ENCODE peak calls at places on chromosomes 6 and 20, in five cellular contexts. One of them, this sample, is unnamed.
A peak's percentile ranks its signal among the peaks of the same experiment; 100 is the strongest.

GRCh38 chr20:51456511-51457280 is 85.8 kb downstream of the NFATC2 start:
- DNase-seq in right lobe of liver: peak; percentile 92
- DNase-seq in HS-27A: peak; percentile 98
- DNase-seq in brain microvascular endothelial cell: peak; percentile 94
- DNase-seq in mucosa of descending colon: peak; percentile 93
- DNase-seq in this sample: peak; percentile 95

GRCh38 chr6:2072450-2072849 is 173.0 kb downstream of the GMDS start:
- DNase-seq in HS-27A: no peak
- DNase-seq in right lobe of liver: no peak
- DNase-seq in brain microvascular endothelial cell: no peak
- DNase-seq in mucosa of descending colon: no peak
- DNase-seq in this sample: no peak

GRCh38 chr6:7169296-7169721 is 61.5 kb downstream of the RREB1 start:
- DNase-seq in mucosa of descending colon: no peak
- DNase-seq in brain microvascular endothelial cell: no peak
- DNase-seq in HS-27A: no peak
- DNase-seq in right lobe of liver: no peak
- DNase-seq in this sample: no peak

GRCh38 chr6:38459291-38459690 is 180.4 kb downstream of the BTBD9 start:
- DNase-seq in HS-27A: no peak
- DNase-seq in right lobe of liver: no peak
- DNase-seq in brain microvascular endothelial cell: peak; percentile 70
- DNase-seq in mucosa of descending colon: no peak
- DNase-seq in this sample: peak; percentile 12

GRCh38 chr6:136201735-136202134 is 48.4 kb downstream of the MTFR2 start:
- DNase-seq in brain microvascular endothelial cell: no peak
- DNase-seq in mucosa of descending colon: no peak
- DNase-seq in right lobe of liver: no peak
- DNase-seq in HS-27A: no peak
- DNase-seq in this sample: peak; percentile 32

GRCh38 chr20:44651507-44652373 is at the start of gene ADA:
- DNase-seq in mucosa of descending colon: peak; percentile 84
- DNase-seq in brain microvascular endothelial cell: peak; percentile 25
- DNase-seq in right lobe of liver: peak; percentile 80
- DNase-seq in HS-27A: no peak
- DNase-seq in this sample: peak; percentile 37

GRCh38 chr6:25417206-25417605 is 138.0 kb downstream of the CARMIL1 start:
- DNase-seq in HS-27A: no peak
- DNase-seq in right lobe of liver: no peak
- DNase-seq in brain microvascular endothelial cell: no peak
- DNase-seq in mucosa of descending colon: no peak
- DNase-seq in this sample: no peak

GRCh38 chr6:107644513-107644912 is 154.6 kb downstream of the SOBP start:
- DNase-seq in right lobe of liver: no peak
- DNase-seq in brain microvascular endothelial cell: no peak
- DNase-seq in mucosa of descending colon: no peak
- DNase-seq in HS-27A: no peak
- DNase-seq in this sample: peak; percentile 41

GRCh38 chr20:48350291-48350988 is 477.4 kb downstream of the PREX1 start:
- DNase-seq in mucosa of descending colon: no peak
- DNase-seq in right lobe of liver: no peak
- DNase-seq in HS-27A: no peak
- DNase-seq in brain microvascular endothelial cell: no peak
- DNase-seq in this sample: peak; percentile 15

GRCh38 chr20:36754656-36755222 is 8.8 kb upstream of the NDRG3 start:
- DNase-seq in brain microvascular endothelial cell: peak; percentile 53
- DNase-seq in mucosa of descending colon: no peak
- DNase-seq in right lobe of liver: no peak
- DNase-seq in HS-27A: no peak
- DNase-seq in this sample: peak; percentile 92

GRCh38 chr20:15487682-15488081 is 1085.6 kb downstream of the KIF16B start:
- DNase-seq in right lobe of liver: no peak
- DNase-seq in HS-27A: no peak
- DNase-seq in mucosa of descending colon: no peak
- DNase-seq in brain microvascular endothelial cell: no peak
- DNase-seq in this sample: no peak

GRCh38 chr20:45833030-45833882 is at the start of gene SNX21:
- DNase-seq in HS-27A: peak; percentile 70
- DNase-seq in right lobe of liver: peak; percentile 79
- DNase-seq in mucosa of descending colon: peak; percentile 87
- DNase-seq in brain microvascular endothelial cell: peak; percentile 81
- DNase-seq in this sample: peak; percentile 93

GRCh38 chr6:132404736-132405135 is 3.5 kb upstream of the MOXD1 start:
- DNase-seq in brain microvascular endothelial cell: peak; percentile 43
- DNase-seq in HS-27A: no peak
- DNase-seq in mucosa of descending colon: no peak
- DNase-seq in right lobe of liver: no peak
- DNase-seq in this sample: peak; percentile 17

GRCh38 chr6:40936810-40937209 is 102.2 kb downstream of the UNC5CL start:
- DNase-seq in mucosa of descending colon: no peak
- DNase-seq in right lobe of liver: no peak
- DNase-seq in brain microvascular endothelial cell: peak; percentile 76
- DNase-seq in HS-27A: peak; percentile 62
- DNase-seq in this sample: peak; percentile 63

GRCh38 chr6:41278699-41279405 is 7.6 kb downstream of the TREM1 start:
- DNase-seq in HS-27A: peak; percentile 5
- DNase-seq in mucosa of descending colon: peak; percentile 46
- DNase-seq in right lobe of liver: no peak
- DNase-seq in brain microvascular endothelial cell: peak; percentile 61
- DNase-seq in this sample: peak; percentile 51

GRCh38 chr6:101392561-101393230 is 812 bp upstream of the GRIK2 start:
- DNase-seq in brain microvascular endothelial cell: no peak
- DNase-seq in mucosa of descending colon: no peak
- DNase-seq in HS-27A: no peak
- DNase-seq in right lobe of liver: no peak
- DNase-seq in this sample: no peak

This sample was measured in LHCN-M2.